ENCODE peak calls at places on chromosome 11, in ten cellular contexts. T is KBM-7; U is AG04450; V is iris pigment epithelial cell; E is NAMALWA; R is GM13977; I is fibroblast of mammary gland; L is stimulated activated CD8-positive, alpha-beta memory T cell treated with anti-CD3 and anti-CD28 coated beads, Interleukin-2, amount 100 ng/mL, for 48 hours; N is NCI-H2081 treated with DMSO at 0.1 percent for 48 hours; K is T-cell. O is an unnamed sample.

GRCh38 chr11:55707029-55707428 is 45.0 kb downstream of the OR4C6 start:
- DNase-seq in T (peak), U (no peak), V (peak), E (peak), R (peak), I (peak), L (no peak), N (no peak), K (no peak), O (no peak)

GRCh38 chr11:61602775-61603569 is 22.1 kb upstream of the SYT7 start:
- DNase-seq in T (no peak), U (peak), V (peak), E (no peak), R (no peak), I (peak), L (no peak), N (no peak), K (no peak), O (no peak)

GRCh38 chr11:65442952-65443351 is 20.4 kb downstream of the NEAT1 start:
- DNase-seq in T (peak), U (no peak), V (peak), E (no peak), R (no peak), I (peak), L (no peak), N (no peak), K (no peak), O (no peak)

GRCh38 chr11:8028766-8029165 is 41.6 kb downstream of the EIF3F start:
- DNase-seq in T (no peak), U (no peak), V (no peak), E (no peak), R (no peak), I (no peak), L (no peak), N (no peak), K (no peak), O (no peak)

GRCh38 chr11:67027483-67027930 is 4.6 kb downstream of the SYT12 start:
- DNase-seq in T (no peak), U (no peak), V (no peak), E (peak), R (no peak), I (no peak), L (no peak), N (no peak), K (no peak), O (no peak)

GRCh38 chr11:59756845-59757244 is 1.7 kb downstream of the STX3 start:
- DNase-seq in T (peak), U (no peak), V (peak), E (no peak), R (no peak), I (peak), L (no peak), N (no peak), K (no peak), O (no peak)

GRCh38 chr11:61587951-61588695 is 7.2 kb upstream of the SYT7 start:
- DNase-seq in T (no peak), U (no peak), V (no peak), E (peak), R (peak), I (peak), L (peak), N (no peak), K (peak), O (no peak)

GRCh38 chr11:116537736-116538135 is 235.1 kb downstream of the BUD13 start:
- DNase-seq in T (no peak), U (no peak), V (no peak), E (no peak), R (no peak), I (no peak), L (no peak), N (no peak), K (no peak), O (no peak)

O was measured in GM18507.